ENCODE peak calls at places on chromosomes 2 and 18, in four cellular contexts. One of them, this sample, is unnamed.

GRCh38 chr2:134936691-134937090 is 18.1 kb downstream of the CCNT2 start:
- DNase-seq in GM12878: no peak
- DNase-seq in K562: no peak
- DNase-seq in GM12891: no peak
- DNase-seq in this sample: no peak

GRCh38 chr2:212032536-212033219 is 505.9 kb downstream of the ERBB4 start:
- DNase-seq in GM12891: no peak
- DNase-seq in K562: no peak
- DNase-seq in GM12878: no peak
- DNase-seq in this sample: no peak

GRCh38 chr2:211755187-211755586 is 783.4 kb downstream of the ERBB4 start:
- DNase-seq in GM12891: no peak
- DNase-seq in GM12878: no peak
- DNase-seq in K562: no peak
- DNase-seq in this sample: no peak

GRCh38 chr2:62304429-62305417 is 108.8 kb downstream of the B3GNT2 start:
- DNase-seq in GM12878: peak
- DNase-seq in GM12891: no peak
- DNase-seq in K562: peak
- DNase-seq in this sample: peak

GRCh38 chr2:229774237-229774636 is 59.9 kb upstream of the DNER start:
- DNase-seq in K562: no peak
- DNase-seq in GM12891: no peak
- DNase-seq in GM12878: no peak
- DNase-seq in this sample: no peak

GRCh38 chr2:37355735-37356134 is 11.3 kb downstream of the QPCT start:
- DNase-seq in K562: no peak
- DNase-seq in GM12878: no peak
- DNase-seq in GM12891: no peak
- DNase-seq in this sample: no peak

GRCh38 chr2:81060971-81061370 is 756.4 kb upstream of the LRRTM1 start:
- DNase-seq in K562: no peak
- DNase-seq in GM12878: no peak
- DNase-seq in GM12891: no peak
- DNase-seq in this sample: no peak

GRCh38 chr18:31045599-31045998 is 3.1 kb upstream of the DSC3 start:
- DNase-seq in GM12878: no peak
- DNase-seq in GM12891: no peak
- DNase-seq in K562: no peak
- DNase-seq in this sample: no peak

GRCh38 chr2:85851253-85851955 is 37.4 kb downstream of the ST3GAL5 start:
- DNase-seq in GM12891: no peak
- DNase-seq in K562: no peak
- DNase-seq in GM12878: no peak
- DNase-seq in this sample: no peak

GRCh38 chr18:43195421-43195820 is 79.9 kb upstream of the RIT2 start:
- DNase-seq in GM12891: no peak
- DNase-seq in GM12878: no peak
- DNase-seq in K562: no peak
- DNase-seq in this sample: no peak

GRCh38 chr2:12620759-12621158 is 96.0 kb upstream of the TRIB2 start:
- DNase-seq in GM12878: no peak
- DNase-seq in K562: no peak
- DNase-seq in GM12891: no peak
- DNase-seq in this sample: no peak

GRCh38 chr2:12618576-12618975 is 98.2 kb upstream of the TRIB2 start:
- DNase-seq in GM12891: no peak
- DNase-seq in GM12878: no peak
- DNase-seq in K562: no peak
- DNase-seq in this sample: no peak

GRCh38 chr2:12617366-12617765 is 99.4 kb upstream of the TRIB2 start:
- DNase-seq in GM12878: no peak
- DNase-seq in GM12891: no peak
- DNase-seq in K562: no peak
- DNase-seq in this sample: no peak

GRCh38 chr2:12617853-12618252 is 98.9 kb upstream of the TRIB2 start:
- DNase-seq in GM12878: no peak
- DNase-seq in K562: no peak
- DNase-seq in GM12891: no peak
- DNase-seq in this sample: no peak

GRCh38 chr2:12619975-12620374 is 96.8 kb upstream of the TRIB2 start:
- DNase-seq in K562: no peak
- DNase-seq in GM12891: no peak
- DNase-seq in GM12878: no peak
- DNase-seq in this sample: no peak
- TF ChIP-seq SPI1 in K562: no peak
- TF ChIP-seq SPI1 in GM12891: no peak
- TF ChIP-seq SPI1 in GM12878: no peak
- TF ChIP-seq SPI1 in this sample: no peak

DNA sequence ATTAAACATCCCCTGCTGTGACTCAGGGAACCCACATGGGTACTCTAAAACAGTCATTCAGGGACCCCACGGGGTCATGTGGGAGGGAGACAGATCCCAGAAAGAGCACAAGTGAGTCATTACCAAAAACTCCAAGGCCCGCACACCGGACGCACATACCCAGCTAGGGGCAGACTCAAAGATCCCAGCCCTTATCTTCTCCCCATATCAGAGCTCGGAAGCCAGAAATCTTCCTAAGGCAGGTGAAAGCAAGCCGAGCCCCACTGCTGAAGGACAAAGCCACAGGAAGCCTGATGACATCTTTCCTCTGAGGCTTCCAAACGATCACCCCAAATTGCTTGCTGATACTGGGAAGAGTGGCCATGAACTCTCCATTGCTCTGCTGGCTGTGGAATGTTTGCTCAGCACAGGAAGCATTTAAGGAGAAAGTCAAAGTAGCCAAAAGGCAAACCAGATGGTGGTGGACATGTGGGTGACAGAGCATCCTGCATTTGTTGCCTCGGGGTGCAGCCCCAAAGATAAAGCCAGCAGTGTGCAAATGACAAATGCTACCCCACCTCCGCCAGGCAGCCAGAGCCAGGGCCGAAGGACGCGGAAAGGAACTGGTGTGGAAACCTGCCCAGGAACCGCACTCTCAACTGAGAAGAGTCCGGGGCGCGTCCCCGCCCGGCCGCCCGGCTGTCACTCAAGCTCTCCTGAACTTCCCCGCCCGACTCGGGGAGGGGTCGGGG is 784 bp downstream of the ACTR1B start:
- DNase-seq in GM12878: peak
- DNase-seq in K562: peak
- DNase-seq in GM12891: peak
- DNase-seq in this sample: peak
- TF ChIP-seq POLR2AphosphoS5 in GM12878: peak
- TF ChIP-seq POLR2AphosphoS5 in K562: peak
- TF ChIP-seq POLR2AphosphoS5 in GM12891: peak
- TF ChIP-seq POLR2AphosphoS5 in this sample: peak

GRCh38 chr18:73244411-73244810 is 376.6 kb upstream of the NETO1 start:
- DNase-seq in K562: no peak
- DNase-seq in GM12891: no peak
- DNase-seq in GM12878: no peak
- DNase-seq in this sample: no peak

GRCh38 chr18:73249030-73249429 is 381.2 kb upstream of the NETO1 start:
- DNase-seq in K562: no peak
- DNase-seq in GM12891: no peak
- DNase-seq in GM12878: no peak
- DNase-seq in this sample: no peak

GRCh38 chr18:73240899-73241298 is 373.1 kb upstream of the NETO1 start:
- DNase-seq in GM12891: no peak
- DNase-seq in GM12878: no peak
- DNase-seq in K562: no peak
- DNase-seq in this sample: no peak

GRCh38 chr18:73245345-73245744 is 377.6 kb upstream of the NETO1 start:
- DNase-seq in K562: no peak
- DNase-seq in GM12878: no peak
- DNase-seq in GM12891: no peak
- DNase-seq in this sample: no peak
- TF ChIP-seq SPI1 in K562: no peak
- TF ChIP-seq SPI1 in GM12878: no peak
- TF ChIP-seq SPI1 in GM12891: no peak
- TF ChIP-seq SPI1 in this sample: no peak

GRCh38 chr2:100321181-100321880 is 970 bp downstream of the LONRF2 start:
- DNase-seq in K562: peak
- DNase-seq in GM12878: no peak
- DNase-seq in GM12891: peak
- DNase-seq in this sample: no peak

GRCh38 chr2:100327742-100328141 is 5.4 kb upstream of the LONRF2 start:
- DNase-seq in K562: no peak
- DNase-seq in GM12878: no peak
- DNase-seq in GM12891: no peak
- DNase-seq in this sample: no peak

GRCh38 chr2:100317634-100318033 is 4.7 kb downstream of the LONRF2 start:
- DNase-seq in GM12891: no peak
- DNase-seq in GM12878: no peak
- DNase-seq in K562: no peak
- DNase-seq in this sample: no peak

GRCh38 chr2:100320547-100321180 is 1.6 kb downstream of the LONRF2 start:
- DNase-seq in GM12878: no peak
- DNase-seq in GM12891: no peak
- DNase-seq in K562: peak
- DNase-seq in this sample: no peak

DNA sequence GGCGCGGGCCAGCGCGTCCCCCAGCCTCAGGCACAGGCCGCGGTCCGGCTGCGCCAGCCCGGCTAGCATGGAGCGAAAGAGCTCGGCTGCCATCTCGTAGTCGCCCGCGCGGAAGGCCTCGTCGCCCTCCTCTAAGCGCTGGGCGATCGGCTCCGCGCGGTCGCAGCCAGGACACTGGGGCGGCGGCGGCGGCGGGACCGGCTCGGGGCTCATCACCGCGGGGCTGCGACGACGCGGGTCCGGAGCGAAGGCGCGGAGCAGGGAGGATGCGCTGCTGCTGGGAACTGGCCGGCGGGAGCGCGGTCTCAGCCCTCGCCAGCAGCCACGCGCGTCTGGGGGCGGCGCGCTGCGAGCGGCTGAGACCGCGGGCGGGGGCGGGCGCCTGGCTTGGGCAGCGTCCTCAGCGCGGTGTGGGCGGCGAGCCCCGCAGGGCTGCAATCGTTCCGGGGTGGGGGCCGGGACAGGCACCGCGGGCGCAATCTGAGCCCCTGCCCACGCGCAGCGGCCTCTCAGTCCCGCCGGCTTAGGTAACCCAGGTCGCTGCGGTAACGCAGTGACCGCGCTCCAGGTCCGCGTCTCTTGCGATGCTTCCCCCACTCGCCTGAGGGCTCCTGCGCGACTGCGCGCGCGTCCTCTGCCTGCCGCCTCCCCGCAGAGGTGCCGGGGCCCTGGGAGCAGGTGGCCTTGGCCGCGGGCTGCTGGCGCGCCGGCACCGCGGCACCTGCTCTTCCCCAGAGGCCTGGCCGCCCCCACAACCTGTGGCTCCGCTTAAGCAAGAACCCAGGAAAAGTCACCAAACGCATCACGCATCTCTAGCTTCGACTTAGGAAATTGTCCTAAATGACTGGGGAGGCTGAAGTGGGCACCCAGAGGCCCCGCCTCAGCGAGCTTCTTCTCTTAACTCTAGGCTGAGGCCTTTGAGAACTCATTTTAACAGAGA is at the start of gene LONRF2:
- DNase-seq in K562: peak
- DNase-seq in GM12878: no peak
- DNase-seq in GM12891: peak
- DNase-seq in this sample: no peak
- TF ChIP-seq POLR2AphosphoS5 in K562: no peak
- TF ChIP-seq POLR2AphosphoS5 in GM12878: no peak
- TF ChIP-seq POLR2AphosphoS5 in GM12891: no peak
- TF ChIP-seq POLR2AphosphoS5 in this sample: no peak

GRCh38 chr2:57204364-57204763 is 842.2 kb upstream of the VRK2 start:
- DNase-seq in GM12891: no peak
- DNase-seq in GM12878: no peak
- DNase-seq in K562: no peak
- DNase-seq in this sample: no peak

GRCh38 chr2:57205241-57205640 is 841.4 kb upstream of the VRK2 start:
- DNase-seq in K562: no peak
- DNase-seq in GM12891: no peak
- DNase-seq in GM12878: no peak
- DNase-seq in this sample: no peak

DNA sequence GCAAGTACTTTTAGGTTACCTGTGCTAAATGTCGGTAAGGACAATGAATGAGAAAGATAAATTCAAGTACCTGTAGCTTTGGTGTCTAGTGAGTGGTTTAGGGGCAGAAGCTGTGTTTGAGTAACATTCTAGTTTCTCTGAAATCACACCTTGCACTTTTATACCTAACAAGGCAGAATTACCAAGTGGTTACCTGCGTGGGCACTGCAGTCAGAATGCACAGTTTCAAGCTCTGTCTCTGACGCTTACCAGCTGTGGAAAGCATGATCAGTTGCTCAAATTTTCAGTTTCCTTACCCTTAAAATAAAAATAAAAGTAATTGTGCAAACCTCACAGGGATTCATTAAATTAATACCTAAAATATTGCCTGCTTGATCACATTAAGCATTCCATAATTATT is 846.9 kb upstream of the VRK2 start:
- DNase-seq in K562: no peak
- DNase-seq in GM12891: no peak
- DNase-seq in GM12878: no peak
- DNase-seq in this sample: no peak
- TF ChIP-seq SPI1 in K562: no peak
- TF ChIP-seq SPI1 in GM12891: no peak
- TF ChIP-seq SPI1 in GM12878: no peak
- TF ChIP-seq SPI1 in this sample: no peak

GRCh38 chr2:148933456-148933855 is 58.4 kb downstream of the KIF5C start:
- DNase-seq in GM12891: no peak
- DNase-seq in GM12878: no peak
- DNase-seq in K562: no peak
- DNase-seq in this sample: no peak
- TF ChIP-seq POLR2AphosphoS5 in GM12891: no peak
- TF ChIP-seq POLR2AphosphoS5 in GM12878: no peak
- TF ChIP-seq POLR2AphosphoS5 in K562: no peak
- TF ChIP-seq POLR2AphosphoS5 in this sample: no peak

GRCh38 chr2:109128466-109129355 is at the start of gene SH3RF3:
- DNase-seq in K562: no peak
- DNase-seq in GM12878: no peak
- DNase-seq in GM12891: peak
- DNase-seq in this sample: peak
- TF ChIP-seq SPI1 in K562: no peak
- TF ChIP-seq SPI1 in GM12878: no peak
- TF ChIP-seq SPI1 in GM12891: no peak
- TF ChIP-seq SPI1 in this sample: no peak

This sample was measured in HL-60.